ENCODE peak calls at places on chromosomes 13 and 19, in nine cellular contexts. T, L, M, A, V, P, U, I and C are unnamed samples.

GRCh38 chr19:45469835-45470146 is 2.0 kb downstream of the FOSB start:
- DNase-seq in L (no peak), U (no peak), A (peak), M (no peak), P (no peak), I (no peak), T (peak), V (peak), C (no peak)

GRCh38 chr19:49475995-49476880 is 2.2 kb downstream of the FLT3LG start:
- DNase-seq in I (no peak), A (peak), M (no peak), L (peak), V (peak), U (peak), T (no peak), P (peak), C (peak)

GRCh38 chr13:62879071-62879470 is 1463.4 kb upstream of the PCDH20 start:
- DNase-seq in A (no peak), T (peak), U (no peak), V (peak), L (peak), M (no peak), I (peak), P (no peak), C (no peak)

GRCh38 chr19:57026476-57026875 is 93.3 kb upstream of the USP29 start:
- DNase-seq in P (no peak), A (no peak), U (no peak), T (no peak), L (no peak), M (no peak), V (no peak), I (no peak), C (no peak)

GRCh38 chr13:65260938-65261880 is 1968.9 kb downstream of the PCDH9 start:
- DNase-seq in M (no peak), A (no peak), U (no peak), I (no peak), P (no peak), T (peak), L (peak), V (peak), C (no peak)

GRCh38 chr13:75936791-75937190 is 300.7 kb downstream of the LMO7 start:
- DNase-seq in V (no peak), I (no peak), A (no peak), L (no peak), U (no peak), P (no peak), T (no peak), M (no peak), C (no peak)

GRCh38 chr19:48738557-48739399 is 1.6 kb downstream of the RASIP1 start:
- DNase-seq in V (peak), M (peak), I (peak), A (peak), U (peak), P (peak), L (peak), T (peak), C (peak)

GRCh38 chr19:43562698-43563241 is 12.6 kb downstream of the XRCC1 start:
- DNase-seq in I (no peak), A (peak), P (peak), U (peak), T (peak), V (peak), L (peak), M (peak), C (peak)

GRCh38 chr19:1850809-1851544 is 2.7 kb upstream of the REXO1 start:
- DNase-seq in A (no peak), U (no peak), I (no peak), T (no peak), V (no peak), P (no peak), M (no peak), L (no peak), C (no peak)

GRCh38 chr19:53102701-53103140 is 501 bp downstream of the ZNF160 start:
- DNase-seq in U (no peak), A (peak), V (peak), M (no peak), P (peak), L (peak), I (no peak), T (peak), C (no peak)

GRCh38 chr13:50521750-50522149 is 321.7 kb downstream of the DLEU7 start:
- DNase-seq in T (peak), M (no peak), L (peak), I (peak), P (no peak), U (no peak), V (no peak), A (no peak), C (no peak)

GRCh38 chr13:29165216-29165615 is 345.1 kb downstream of the MTUS2 start:
- DNase-seq in U (no peak), M (no peak), I (no peak), L (no peak), V (no peak), P (no peak), A (no peak), T (no peak), C (no peak)

GRCh38 chr19:17206736-17207581 is 8.2 kb upstream of the USE1 start:
- DNase-seq in M (no peak), I (no peak), P (no peak), U (no peak), L (no peak), A (no peak), V (no peak), T (no peak), C (no peak)

GRCh38 chr19:32219392-32219791 is 126.0 kb upstream of the ZNF507 start:
- DNase-seq in L (no peak), I (no peak), U (no peak), M (no peak), P (no peak), V (no peak), T (no peak), A (no peak), C (no peak)

GRCh38 chr13:49225358-49226042 is 5.4 kb downstream of the MLNR start:
- DNase-seq in A (no peak), I (no peak), V (no peak), L (no peak), T (no peak), U (no peak), M (no peak), P (no peak), C (peak)

GRCh38 chr19:48745208-48745995 is 1.3 kb downstream of the IZUMO1 start:
- DNase-seq in M (peak), P (no peak), A (peak), I (no peak), U (no peak), T (peak), V (peak), L (peak), C (peak)

GRCh38 chr13:47437411-47437810 is 540.6 kb upstream of the HTR2A start:
- DNase-seq in L (peak), I (no peak), T (peak), V (peak), P (no peak), M (no peak), A (no peak), U (no peak), C (no peak)

GRCh38 chr19:51441410-51442390 is 16.6 kb downstream of the SIGLEC8 start:
- DNase-seq in U (peak), I (no peak), A (peak), T (no peak), L (no peak), M (no peak), V (peak), P (peak), C (peak)

GRCh38 chr13:70829748-70830147 is 721.5 kb upstream of the KLHL1 start:
- DNase-seq in A (no peak), U (no peak), L (no peak), P (no peak), M (no peak), T (no peak), I (no peak), V (no peak), C (no peak)

GRCh38 chr19:35509018-35509652 is 4.3 kb downstream of the DMKN start:
- DNase-seq in U (no peak), M (no peak), L (no peak), I (no peak), V (no peak), A (peak), T (no peak), P (no peak), C (no peak)

GRCh38 chr13:113928701-113929627 is 44.9 kb downstream of the C13orf46 start:
- DNase-seq in T (peak), U (no peak), L (peak), P (no peak), I (peak), V (peak), A (no peak), M (peak), C (no peak)